ENCODE peak calls at places on chromosomes 11 and 22, in eight cellular contexts. L is mammary epithelial cell, W is dorsolateral prefrontal cortex, U is heart left ventricle, V is foreskin fibroblast, G is OCI-LY7, J is lower lobe of right lung, N is SK-N-SH. Q is an unnamed sample.

GRCh38 chr11:102780491-102780918 is at the start of gene MMP10:
- DNase-seq in L (peak), N (no peak), W (no peak), G (no peak), J (no peak), U (no peak), V (peak), Q (no peak)

GRCh38 chr11:64122411-64123101 is 43.4 kb downstream of the MACROD1 start:
- DNase-seq in N (no peak), W (no peak), U (no peak), J (no peak), V (no peak), G (no peak), L (no peak), Q (no peak)

GRCh38 chr11:105732611-105733010 is 122.7 kb downstream of the GRIA4 start:
- DNase-seq in U (no peak), W (no peak), G (no peak), J (no peak), V (no peak), L (no peak), N (no peak), Q (no peak)

GRCh38 chr11:2459796-2460531 is 15.2 kb downstream of the KCNQ1 start:
- DNase-seq in J (no peak), L (no peak), G (no peak), W (peak), N (peak), V (no peak), U (no peak), Q (no peak)

GRCh38 chr22:47693606-47694005 is 931.2 kb downstream of the TBC1D22A start:
- DNase-seq in U (no peak), G (no peak), L (no peak), J (no peak), N (no peak), V (no peak), W (no peak), Q (no peak)

GRCh38 chr11:103947566-103947919 is 88.9 kb upstream of the DDI1 start:
- DNase-seq in W (no peak), U (peak), J (no peak), L (no peak), N (no peak), V (peak), G (no peak), Q (no peak)

GRCh38 chr11:1051356-1052132 is 15.0 kb upstream of the MUC6 start:
- DNase-seq in V (no peak), N (peak), U (no peak), J (peak), L (no peak), W (peak), G (no peak), Q (no peak)

GRCh38 chr11:62497132-62497915 is 49.3 kb downstream of the AHNAK start:
- DNase-seq in N (peak), L (peak), J (no peak), U (no peak), G (peak), W (no peak), V (peak), Q (no peak)

GRCh38 chr11:57896641-57897145 is 127.0 kb upstream of the OR9Q1 start:
- DNase-seq in G (no peak), W (no peak), J (no peak), L (no peak), U (no peak), V (no peak), N (no peak), Q (no peak)

GRCh38 chr22:33599596-33599995 is 320.7 kb downstream of the LARGE1 start:
- DNase-seq in V (no peak), J (no peak), N (no peak), U (no peak), G (no peak), W (no peak), L (no peak), Q (no peak)

GRCh38 chr11:77377734-77378133 is 76.2 kb upstream of the GDPD4 start:
- DNase-seq in U (no peak), J (no peak), V (no peak), W (no peak), L (no peak), G (no peak), N (no peak), Q (no peak)

GRCh38 chr11:19805827-19806226 is 93.2 kb downstream of the NAV2 start:
- DNase-seq in U (no peak), J (no peak), W (no peak), G (no peak), V (no peak), N (no peak), L (no peak), Q (no peak)

GRCh38 chr11:93921695-93922468 is 71.5 kb upstream of the VSTM5 start:
- DNase-seq in L (peak), V (peak), G (peak), N (peak), U (peak), W (no peak), J (no peak), Q (no peak)

GRCh38 chr11:80970016-80970516 is 1529.2 kb upstream of the TENM4 start:
- DNase-seq in N (no peak), L (no peak), G (no peak), U (no peak), J (no peak), W (no peak), V (no peak), Q (no peak)

GRCh38 chr22:24290459-24290858 is 19.8 kb downstream of the SPECC1L start:
- DNase-seq in L (no peak), W (no peak), V (peak), N (no peak), U (no peak), G (no peak), J (no peak), Q (no peak)

GRCh38 chr11:75201771-75202170 is 38.8 kb upstream of the TPBGL start:
- DNase-seq in L (no peak), U (no peak), J (no peak), W (no peak), G (no peak), V (no peak), N (no peak), Q (no peak)

GRCh38 chr11:62393735-62394134 is 25.1 kb upstream of the SCGB1A1 start:
- DNase-seq in N (no peak), J (no peak), L (no peak), G (no peak), V (no peak), W (no peak), U (no peak), Q (no peak)

GRCh38 chr11:14232652-14233051 is 126.3 kb downstream of the RRAS2 start:
- DNase-seq in U (no peak), L (no peak), W (no peak), N (peak), V (no peak), G (no peak), J (no peak), Q (no peak)

GRCh38 chr11:34223021-34223813 is 117.8 kb downstream of the NAT10 start:
- DNase-seq in V (peak), N (no peak), J (no peak), L (no peak), U (peak), G (no peak), W (no peak), Q (no peak)

GRCh38 chr11:15118431-15118830 is 3.7 kb downstream of the INSC start:
- DNase-seq in U (no peak), V (no peak), J (no peak), W (no peak), G (no peak), N (no peak), L (peak), Q (no peak)

GRCh38 chr11:30381879-30382278 is 59.0 kb downstream of the ARL14EP start:
- DNase-seq in J (no peak), U (no peak), N (no peak), L (no peak), G (no peak), V (no peak), W (no peak), Q (no peak)

GRCh38 chr11:130641884-130642283 is 193.4 kb downstream of the ADAMTS15 start:
- DNase-seq in V (no peak), N (no peak), G (no peak), L (no peak), U (no peak), W (no peak), J (no peak), Q (no peak)

GRCh38 chr11:117582491-117582890 is 214.5 kb downstream of the DSCAML1 start:
- DNase-seq in U (no peak), V (no peak), N (no peak), L (no peak), J (no peak), G (no peak), W (no peak), Q (peak)

GRCh38 chr11:39678996-39679395 is 1780.5 kb downstream of the LRRC4C start:
- DNase-seq in W (no peak), G (no peak), V (no peak), J (no peak), U (no peak), N (no peak), L (peak), Q (no peak)

GRCh38 chr22:49307870-49308269 is 519.8 kb downstream of the BRD1 start:
- DNase-seq in G (no peak), L (no peak), W (peak), V (no peak), N (no peak), U (no peak), J (no peak), Q (peak)

GRCh38 chr11:33452806-33453205 is 195.6 kb downstream of the HIPK3 start:
- DNase-seq in J (no peak), N (no peak), V (peak), W (no peak), L (peak), G (no peak), U (no peak), Q (no peak)

GRCh38 chr22:38982008-38982927 is at the start of gene APOBEC3B:
- DNase-seq in V (peak), L (peak), U (peak), N (no peak), G (peak), W (no peak), J (peak), Q (peak)

GRCh38 chr22:22554324-22555284 is 4.5 kb downstream of the PRAME start:
- DNase-seq in L (no peak), J (no peak), G (no peak), V (no peak), U (no peak), W (no peak), N (no peak), Q (no peak)

GRCh38 chr11:86636275-86636674 is 36.1 kb downstream of the ME3 start:
- DNase-seq in J (no peak), V (peak), W (no peak), U (no peak), N (no peak), G (no peak), L (no peak), Q (no peak)

GRCh38 chr11:117923773-117924172 is 5.4 kb downstream of the TMPRSS13 start:
- DNase-seq in U (no peak), J (peak), V (no peak), L (no peak), G (no peak), W (no peak), N (no peak), Q (peak)

GRCh38 chr11:28743101-28743550 is 634.9 kb downstream of the METTL15 start:
- DNase-seq in G (no peak), J (no peak), W (no peak), V (peak), N (no peak), U (no peak), L (peak), Q (no peak)

GRCh38 chr11:44774131-44774530 is 47.4 kb downstream of the TSPAN18 start:
- DNase-seq in V (no peak), J (no peak), U (peak), G (no peak), N (no peak), W (no peak), L (no peak), Q (no peak)

GRCh38 chr11:6992026-6992425 is 28.1 kb downstream of the ZNF214 start:
- DNase-seq in G (no peak), N (no peak), L (no peak), V (peak), W (no peak), U (no peak), J (no peak), Q (no peak)

GRCh38 chr11:102604875-102605274 is 20.3 kb downstream of the MMP20 start:
- DNase-seq in V (no peak), W (no peak), N (no peak), G (no peak), U (no peak), L (peak), J (no peak), Q (no peak)

GRCh38 chr11:106988151-106988806 is 30.0 kb downstream of the GUCY1A2 start:
- DNase-seq in W (no peak), V (peak), N (no peak), U (no peak), L (no peak), G (no peak), J (no peak), Q (no peak)
- TF ChIP-seq CTCF in W (no peak), V (no peak), N (no peak), U (no peak), L (no peak), G (no peak), J (no peak), Q (no peak)

DNA sequence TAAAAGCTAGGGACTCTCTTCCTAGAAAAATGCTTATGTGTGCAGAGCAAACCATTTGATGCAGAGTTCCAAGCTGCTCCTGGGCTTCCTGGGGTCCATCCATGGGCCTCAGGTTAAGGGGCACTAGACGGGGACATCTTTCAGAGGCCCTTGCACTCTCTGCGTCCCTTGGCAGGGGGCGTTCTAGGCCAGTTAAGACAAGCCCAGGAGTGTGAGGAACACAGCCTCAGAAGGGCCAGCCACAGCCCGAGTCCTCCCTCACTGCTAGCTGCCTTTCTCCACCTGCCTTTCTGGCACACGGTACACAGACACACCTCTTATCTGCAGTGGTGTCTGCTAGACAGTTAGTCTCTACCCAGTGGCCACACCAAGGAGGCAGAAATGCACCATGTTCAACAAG is 18.0 kb upstream of the BID start:
- DNase-seq in N (no peak), G (no peak), L (no peak), V (no peak), J (no peak), W (no peak), U (no peak), Q (no peak)
- TF ChIP-seq CTCF in N (no peak), G (peak), L (no peak), V (no peak), J (no peak), W (no peak), U (no peak), Q (no peak)

DNA sequence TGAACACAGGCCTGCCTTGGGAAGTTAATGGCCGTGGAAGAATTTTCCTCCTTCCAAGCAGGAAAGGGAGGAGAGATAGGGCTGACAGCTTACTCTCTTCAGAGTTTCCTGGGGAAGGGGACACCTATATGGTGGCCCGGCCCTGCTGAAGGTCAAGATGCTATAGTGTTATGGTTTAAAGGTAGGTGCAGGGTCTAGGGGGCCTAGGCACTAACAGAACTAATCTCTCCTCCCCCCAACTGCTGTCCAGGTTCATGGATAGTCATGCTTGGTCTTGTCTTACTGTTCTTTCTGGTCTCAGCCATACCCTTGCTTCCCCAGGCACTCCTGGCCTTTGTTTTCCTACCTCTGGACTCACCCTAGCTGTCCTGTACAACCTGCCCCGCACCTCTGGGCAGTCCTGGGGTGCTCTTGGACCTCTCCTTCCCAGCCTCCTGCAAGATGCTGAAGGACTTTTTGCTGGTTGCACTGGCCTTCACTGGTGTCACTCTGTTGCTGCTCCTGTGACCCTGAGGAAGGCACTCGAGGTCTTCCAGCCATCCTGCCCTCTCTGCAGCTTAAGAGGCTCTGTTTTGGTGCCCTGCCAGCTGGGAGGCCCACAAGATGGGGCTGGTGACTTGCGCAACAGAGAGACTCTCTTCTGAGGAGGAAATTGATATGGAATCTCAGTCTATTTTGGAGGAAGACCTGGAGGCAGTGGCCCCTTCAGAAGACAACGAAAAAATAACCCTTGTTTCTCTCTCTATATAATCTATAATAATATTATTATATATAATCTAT is 17.9 kb downstream of the SEC14L3 start:
- DNase-seq in J (peak), W (no peak), L (no peak), V (peak), G (no peak), U (no peak), N (peak), Q (no peak)
- TF ChIP-seq CTCF in J (no peak), W (no peak), L (no peak), V (no peak), G (peak), U (no peak), N (no peak), Q (peak)

GRCh38 chr11:60679879-60680278 is 19.5 kb upstream of the MS4A8 start:
- DNase-seq in V (no peak), U (no peak), J (no peak), N (no peak), L (no peak), W (no peak), G (no peak), Q (no peak)
- TF ChIP-seq CTCF in V (no peak), U (no peak), J (no peak), N (no peak), L (no peak), W (no peak), G (no peak), Q (no peak)

DNA sequence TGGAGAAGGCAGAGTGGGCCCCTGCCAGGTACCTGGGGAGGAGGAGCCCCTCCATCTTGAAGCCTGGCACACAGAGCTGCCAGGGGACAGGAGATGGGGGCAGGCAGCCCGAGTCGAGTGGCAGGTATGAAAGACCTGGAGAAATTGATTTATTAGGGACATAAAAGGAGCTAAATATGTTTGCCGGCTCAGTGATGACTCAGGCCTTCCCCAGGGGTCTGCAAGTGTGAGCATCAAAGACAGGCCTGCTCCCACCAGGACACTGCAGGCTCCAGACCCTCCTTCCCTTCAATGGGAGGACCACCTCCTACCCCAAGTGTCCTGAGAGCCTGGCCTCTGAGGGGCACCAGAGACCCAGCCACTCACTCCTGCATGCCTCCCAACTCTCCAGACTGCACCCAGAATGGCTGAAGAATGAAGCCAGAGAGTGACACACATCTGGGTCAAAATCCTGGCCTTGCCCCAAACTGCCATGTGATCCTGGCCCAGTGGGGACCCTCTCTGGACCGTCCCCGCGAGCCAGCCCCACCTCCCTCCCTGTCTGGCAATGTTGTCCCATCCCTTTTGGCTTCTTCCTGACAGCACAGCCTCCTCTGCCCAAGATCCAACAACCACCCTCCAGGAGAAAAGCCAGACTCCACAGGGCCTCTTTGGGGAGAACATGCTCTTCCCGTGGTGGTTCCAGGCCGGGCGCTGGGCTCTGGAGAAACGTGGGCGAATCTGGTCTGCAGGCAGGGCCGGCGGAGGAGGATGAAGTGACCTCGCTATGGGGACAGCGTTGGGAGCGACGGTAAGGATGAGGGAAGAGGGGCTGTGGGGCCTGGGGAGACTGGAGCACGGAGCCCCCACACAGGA is 36.2 kb downstream of the CYTH4 start:
- DNase-seq in G (no peak), V (no peak), U (no peak), J (no peak), W (no peak), L (no peak), N (no peak), Q (no peak)
- TF ChIP-seq CTCF in G (no peak), V (no peak), U (no peak), J (no peak), W (no peak), L (no peak), N (peak), Q (peak)

GRCh38 chr11:69210660-69211035 is 54.9 kb downstream of the SMIM38 start:
- DNase-seq in U (no peak), V (no peak), L (no peak), N (no peak), J (no peak), G (no peak), W (no peak), Q (no peak)

GRCh38 chr11:69213315-69213714 is 57.6 kb downstream of the SMIM38 start:
- DNase-seq in J (no peak), W (no peak), L (peak), U (peak), G (no peak), N (no peak), V (no peak), Q (no peak)

GRCh38 chr11:69213964-69214363 is 58.2 kb downstream of the SMIM38 start:
- DNase-seq in N (no peak), G (no peak), L (no peak), W (no peak), J (no peak), U (peak), V (no peak), Q (no peak)

GRCh38 chr11:69211540-69212120 is 55.9 kb downstream of the SMIM38 start:
- DNase-seq in W (no peak), L (no peak), N (no peak), J (no peak), U (no peak), G (no peak), V (peak), Q (no peak)

DNA sequence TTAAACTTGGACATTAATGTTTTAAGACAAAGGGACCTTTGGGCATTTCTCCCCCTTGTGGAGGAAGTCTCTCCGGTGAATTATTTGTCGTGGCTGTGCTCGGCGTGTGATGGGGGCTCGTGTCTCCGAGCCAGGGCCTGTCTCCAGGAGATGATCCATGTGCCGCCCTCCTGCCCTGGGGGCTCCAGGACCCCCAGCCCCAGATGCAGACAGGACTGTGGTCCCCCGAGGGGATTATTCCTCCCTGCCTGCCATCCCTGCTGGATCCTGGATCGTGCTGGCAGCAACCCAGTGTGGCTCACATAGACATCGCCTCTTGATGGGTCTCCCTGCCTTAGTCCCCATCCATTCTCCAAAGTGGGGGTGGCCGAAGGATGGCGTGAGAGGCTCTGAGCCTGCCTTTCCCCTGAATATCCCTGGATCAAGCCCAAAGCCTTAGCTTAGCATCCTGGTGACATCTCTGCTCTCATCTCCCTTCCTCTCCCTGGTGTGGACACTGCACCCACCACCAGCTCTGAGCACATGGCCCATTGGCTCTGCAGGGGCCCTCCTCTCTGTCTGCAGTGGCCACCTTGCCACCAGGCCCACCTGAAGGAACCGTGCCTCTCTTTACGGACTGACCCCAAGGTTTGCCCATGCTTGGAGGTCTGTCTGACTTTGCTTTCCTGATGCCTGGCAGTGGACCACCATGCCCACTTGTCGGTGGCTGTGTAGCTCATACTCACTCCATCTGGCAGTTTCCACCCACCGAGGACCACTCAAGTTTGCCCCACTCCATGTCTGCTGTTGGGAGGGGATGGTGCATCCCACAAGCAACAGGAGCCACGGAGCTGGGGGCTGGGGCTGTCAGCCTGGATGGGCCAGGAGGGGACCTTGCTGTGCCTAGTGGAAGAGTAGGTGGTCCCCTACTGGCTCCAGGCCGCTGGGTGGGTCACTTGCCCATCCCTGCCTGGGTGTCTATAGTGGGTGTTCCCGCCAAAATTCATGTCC is 56.7 kb downstream of the SMIM38 start:
- DNase-seq in V (peak), J (no peak), W (no peak), U (peak), G (no peak), N (peak), L (no peak), Q (no peak)
- TF ChIP-seq CTCF in V (peak), J (no peak), W (peak), U (peak), G (no peak), N (peak), L (no peak), Q (peak)

Q was measured in chondrocyte.